ENCODE peak calls at places on chromosome 16, in seven cellular contexts. H, G, I, K, Q, W and E are unnamed samples. For H3K4me1, the result is how much of the 10 kb centered on the place peaks cover.

GRCh38 chr16:48525201-48526057 is 84.6 kb downstream of the N4BP1 start:
- DNase-seq in H (no peak), G (no peak), I (no peak), K (no peak), Q (peak), W (no peak), E (no peak)

GRCh38 chr16:74942977-74943918 is 41.7 kb downstream of the WDR59 start:
- DNase-seq in H (no peak), G (no peak), I (no peak), K (no peak), Q (no peak), W (no peak), E (no peak)

GRCh38 chr16:29808219-29808900 is 2.0 kb downstream of the MAZ start:
- DNase-seq in H (no peak), G (no peak), I (no peak), K (no peak), Q (no peak), W (no peak), E (peak)

GRCh38 chr16:55765161-55765560 is 67.7 kb downstream of the CES1 start:
- DNase-seq in H (no peak), G (no peak), I (no peak), K (no peak), Q (no peak), W (no peak), E (no peak)

GRCh38 chr16:20747030-20747816 is 5.6 kb upstream of the THUMPD1 start:
- DNase-seq in H (no peak), G (no peak), I (no peak), K (no peak), Q (no peak), W (no peak), E (no peak)

GRCh38 chr16:16890964-16891363 is 512.0 kb downstream of the NPIPA7 start:
- DNase-seq in H (no peak), G (no peak), I (no peak), K (no peak), Q (no peak), W (no peak), E (no peak)

GRCh38 chr16:84138824-84139627 is 6.0 kb downstream of the HSDL1 start:
- DNase-seq in H (no peak), G (no peak), I (no peak), K (no peak), Q (no peak), W (peak), E (no peak)

GRCh38 chr16:87464691-87465300 is 28.0 kb downstream of the ZCCHC14 start:
- DNase-seq in H (peak), G (no peak), I (peak), K (no peak), Q (peak), W (no peak), E (peak)

GRCh38 chr16:84465154-84465553 is 39.3 kb downstream of the MEAK7 start:
- DNase-seq in H (no peak), G (peak), I (no peak), K (no peak), Q (peak), W (no peak), E (no peak)

GRCh38 chr16:26816885-26817571 is 249.7 kb upstream of the C16orf82 start:
- DNase-seq in H (no peak), G (no peak), I (no peak), K (no peak), Q (no peak), W (no peak), E (no peak)

GRCh38 chr16:31253642-31254045 is 6.1 kb upstream of the ITGAM start:
- DNase-seq in H (no peak), G (no peak), I (no peak), K (no peak), Q (no peak), W (no peak), E (no peak)

GRCh38 chr16:19595043-19595767 is 39.7 kb downstream of the VPS35L start:
- DNase-seq in H (no peak), G (no peak), I (peak), K (no peak), Q (no peak), W (no peak), E (no peak)

GRCh38 chr16:54028013-54028412 is 258.6 kb downstream of the IRX3 start:
- DNase-seq in H (no peak), G (no peak), I (no peak), K (no peak), Q (no peak), W (no peak), E (no peak)

GRCh38 chr16:80029706-80030481 is 429.4 kb upstream of the MAF start:
- DNase-seq in H (no peak), G (no peak), I (no peak), K (no peak), Q (no peak), W (no peak), E (no peak)

GRCh38 chr16:89934611-89935553 is 11.7 kb downstream of the TUBB3 start:
- DNase-seq in H (no peak), G (no peak), I (no peak), K (no peak), Q (no peak), W (no peak), E (no peak)

GRCh38 chr16:79347176-79347715 is 253.3 kb downstream of the MAF start:
- DNase-seq in H (no peak), G (no peak), I (no peak), K (no peak), Q (no peak), W (no peak), E (no peak)

GRCh38 chr16:59212492-59213024 is 478.4 kb upstream of the GOT2 start:
- DNase-seq in H (no peak), G (no peak), I (no peak), K (no peak), Q (no peak), W (no peak), E (no peak)

GRCh38 chr16:12801511-12802042 is 2.1 kb downstream of the CPPED1 start:
- DNase-seq in H (no peak), G (no peak), I (no peak), K (no peak), Q (no peak), W (no peak), E (no peak)

GRCh38 chr16:56611281-56611833 is 3.0 kb downstream of the MT2A start:
- DNase-seq in H (peak), G (no peak), I (no peak), K (no peak), Q (peak), W (no peak), E (no peak)

GRCh38 chr16:52379551-52379950 is 167.4 kb downstream of the TOX3 start:
- DNase-seq in H (no peak), G (no peak), I (no peak), K (no peak), Q (no peak), W (no peak), E (no peak)

GRCh38 chr16:68072038-68072695 is 13.0 kb upstream of the NFATC3 start:
- DNase-seq in H (peak), G (no peak), I (no peak), K (no peak), Q (peak), W (peak), E (no peak)

GRCh38 chr16:68069511-68070248 is 15.5 kb upstream of the NFATC3 start:
- DNase-seq in H (peak), G (no peak), I (no peak), K (peak), Q (no peak), W (no peak), E (peak)

GRCh38 chr16:68070811-68071546 is 14.2 kb upstream of the NFATC3 start:
- DNase-seq in H (no peak), G (no peak), I (no peak), K (no peak), Q (no peak), W (no peak), E (no peak)

GRCh38 chr16:68070249-68070725 is 14.9 kb upstream of the NFATC3 start:
- DNase-seq in H (no peak), G (no peak), I (no peak), K (no peak), Q (no peak), W (no peak), E (no peak)

GRCh38 chr16:68071547-68071901 is 13.6 kb upstream of the NFATC3 start:
- DNase-seq in H (no peak), G (no peak), I (no peak), K (no peak), Q (no peak), W (no peak), E (no peak)
- H3K4me1 ChIP-seq in H (under half), G (under half), I (under half), K (half or more), Q (under half), W (under half), E (half or more)

GRCh38 chr16:3949946-3950342 is 69.4 kb upstream of the CREBBP start:
- DNase-seq in H (no peak), G (no peak), I (no peak), K (no peak), Q (no peak), W (no peak), E (no peak)

GRCh38 chr16:3952342-3953131 is 72.0 kb upstream of the CREBBP start:
- DNase-seq in H (peak), G (no peak), I (peak), K (no peak), Q (peak), W (no peak), E (no peak)

GRCh38 chr16:3950343-3951193 is 70.1 kb upstream of the CREBBP start:
- DNase-seq in H (peak), G (peak), I (peak), K (no peak), Q (peak), W (peak), E (no peak)

GRCh38 chr16:3953728-3954410 is 73.4 kb upstream of the CREBBP start:
- DNase-seq in H (no peak), G (no peak), I (no peak), K (no peak), Q (peak), W (no peak), E (no peak)

DNA sequence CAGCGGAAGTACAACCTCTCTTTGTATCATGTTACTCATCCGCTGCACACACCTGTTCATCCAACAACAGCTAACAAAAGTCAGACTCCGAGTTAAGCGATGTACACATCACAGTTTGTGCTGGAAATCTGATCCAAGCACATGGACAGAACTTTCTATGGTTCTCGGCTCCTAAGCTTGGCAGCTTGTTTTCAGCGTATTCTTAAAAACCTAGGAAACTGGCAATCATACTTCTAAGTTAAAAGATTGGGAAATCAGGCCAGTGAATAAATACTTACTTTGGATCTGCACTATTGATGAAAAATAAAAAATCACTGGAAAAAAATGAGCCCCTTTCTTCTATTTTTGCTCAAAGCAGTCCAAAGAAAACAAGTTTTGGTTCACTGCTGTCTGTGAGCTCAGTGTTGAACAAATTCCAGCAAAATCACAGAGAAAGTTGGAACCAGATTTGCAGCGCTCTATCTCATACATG is 71.4 kb upstream of the CREBBP start:
- DNase-seq in H (no peak), G (no peak), I (no peak), K (no peak), Q (no peak), W (no peak), E (no peak)
- H3K27ac ChIP-seq in H (no peak), G (peak), I (no peak), K (no peak), Q (peak), W (no peak), E (no peak)

GRCh38 chr16:50530277-50531236 is 17.6 kb upstream of the NKD1 start:
- DNase-seq in H (no peak), G (no peak), I (peak), K (no peak), Q (no peak), W (peak), E (no peak)

GRCh38 chr16:50531901-50532300 is 16.3 kb upstream of the NKD1 start:
- DNase-seq in H (no peak), G (no peak), I (peak), K (no peak), Q (no peak), W (no peak), E (no peak)

GRCh38 chr16:50532576-50532975 is 15.6 kb upstream of the NKD1 start:
- DNase-seq in H (no peak), G (no peak), I (peak), K (no peak), Q (no peak), W (no peak), E (no peak)

GRCh38 chr16:50533317-50533716 is 14.9 kb upstream of the NKD1 start:
- DNase-seq in H (no peak), G (no peak), I (peak), K (no peak), Q (no peak), W (no peak), E (no peak)

DNA sequence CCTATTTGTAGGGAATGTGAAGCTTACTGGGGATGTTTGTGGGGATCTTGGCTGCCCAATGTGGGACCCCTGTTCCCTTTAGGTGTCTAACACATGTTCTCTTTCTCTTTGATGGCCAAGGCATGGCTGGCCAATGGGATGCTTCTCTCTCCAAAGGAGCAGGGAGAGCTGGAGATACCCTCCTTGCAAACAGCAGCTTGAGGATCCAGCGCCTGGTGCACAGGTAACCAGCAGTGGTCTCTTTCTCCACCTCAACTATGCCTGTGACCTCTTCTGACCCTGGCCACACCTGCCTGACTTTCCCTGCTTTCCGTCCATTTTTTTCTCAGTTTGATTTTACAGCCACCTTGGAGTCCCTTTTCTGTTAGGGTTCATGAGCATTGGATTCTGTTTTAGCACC is 16.8 kb upstream of the NKD1 start:
- DNase-seq in H (no peak), G (no peak), I (peak), K (no peak), Q (no peak), W (no peak), E (no peak)
- H3K4me1 ChIP-seq in H (under half), G (under half), I (under half), K (under half), Q (under half), W (under half), E (under half)

GRCh38 chr16:4426722-4427372 is 1.2 kb downstream of the DNAJA3 start:
- DNase-seq in H (no peak), G (no peak), I (no peak), K (no peak), Q (no peak), W (no peak), E (no peak)
- H3K27ac ChIP-seq in H (no peak), G (no peak), I (no peak), K (peak), Q (no peak), W (no peak), E (peak)

DNA sequence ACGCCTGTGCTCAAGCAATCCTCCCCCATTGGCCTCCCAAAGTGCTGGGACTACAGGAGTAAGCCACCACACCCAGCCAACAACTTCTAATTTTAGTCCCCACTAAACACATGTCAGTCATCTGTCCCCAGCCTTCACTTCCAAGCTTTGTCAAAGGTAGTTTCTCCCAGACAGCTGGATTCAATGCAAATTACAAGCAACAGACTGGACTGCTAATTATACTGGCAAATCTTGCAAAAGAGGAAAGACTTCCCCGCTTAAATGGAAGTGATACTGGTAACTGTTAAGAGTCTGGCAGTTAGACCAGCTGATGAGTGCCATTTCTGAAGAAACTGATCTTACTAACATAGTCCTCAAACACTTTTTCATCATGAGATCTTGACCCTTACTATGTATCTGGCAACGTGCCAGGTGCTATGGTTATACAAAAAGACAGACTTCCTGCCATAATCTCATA is 8.2 kb upstream of the GGA2 start:
- DNase-seq in H (no peak), G (no peak), I (no peak), K (no peak), Q (no peak), W (no peak), E (no peak)
- H3K4me1 ChIP-seq in H (under half), G (under half), I (under half), K (under half), Q (under half), W (under half), E (under half)

GRCh38 chr16:85641305-85641704 is 28.2 kb downstream of the GSE1 start:
- DNase-seq in H (no peak), G (no peak), I (no peak), K (no peak), Q (no peak), W (no peak), E (no peak)

GRCh38 chr16:85639529-85640253 is 26.6 kb downstream of the GSE1 start:
- DNase-seq in H (peak), G (peak), I (no peak), K (no peak), Q (no peak), W (peak), E (no peak)

GRCh38 chr16:85640606-85641005 is 27.5 kb downstream of the GSE1 start:
- DNase-seq in H (no peak), G (no peak), I (no peak), K (no peak), Q (no peak), W (no peak), E (no peak)

GRCh38 chr16:85638695-85639409 is 25.7 kb downstream of the GSE1 start:
- DNase-seq in H (no peak), G (no peak), I (no peak), K (no peak), Q (no peak), W (no peak), E (no peak)

DNA sequence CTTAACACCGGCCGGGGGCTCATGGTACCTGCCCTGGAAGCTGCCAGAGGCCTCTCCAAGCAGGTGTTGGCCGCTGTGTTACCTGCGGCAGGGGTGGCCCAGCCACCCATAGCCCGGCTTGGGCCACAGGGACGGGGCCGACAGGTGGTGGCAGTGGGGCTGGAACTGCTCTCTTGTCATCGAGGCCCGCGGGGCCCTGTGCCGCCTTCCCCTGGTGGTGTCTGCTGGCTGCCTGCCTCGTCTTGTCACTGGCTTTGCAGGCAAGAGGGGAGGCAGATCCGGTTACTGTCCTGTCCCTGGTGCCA is 27.1 kb downstream of the GSE1 start:
- DNase-seq in H (no peak), G (no peak), I (no peak), K (no peak), Q (no peak), W (no peak), E (no peak)
- H3K27ac ChIP-seq in H (no peak), G (peak), I (no peak), K (no peak), Q (no peak), W (no peak), E (no peak)

DNA sequence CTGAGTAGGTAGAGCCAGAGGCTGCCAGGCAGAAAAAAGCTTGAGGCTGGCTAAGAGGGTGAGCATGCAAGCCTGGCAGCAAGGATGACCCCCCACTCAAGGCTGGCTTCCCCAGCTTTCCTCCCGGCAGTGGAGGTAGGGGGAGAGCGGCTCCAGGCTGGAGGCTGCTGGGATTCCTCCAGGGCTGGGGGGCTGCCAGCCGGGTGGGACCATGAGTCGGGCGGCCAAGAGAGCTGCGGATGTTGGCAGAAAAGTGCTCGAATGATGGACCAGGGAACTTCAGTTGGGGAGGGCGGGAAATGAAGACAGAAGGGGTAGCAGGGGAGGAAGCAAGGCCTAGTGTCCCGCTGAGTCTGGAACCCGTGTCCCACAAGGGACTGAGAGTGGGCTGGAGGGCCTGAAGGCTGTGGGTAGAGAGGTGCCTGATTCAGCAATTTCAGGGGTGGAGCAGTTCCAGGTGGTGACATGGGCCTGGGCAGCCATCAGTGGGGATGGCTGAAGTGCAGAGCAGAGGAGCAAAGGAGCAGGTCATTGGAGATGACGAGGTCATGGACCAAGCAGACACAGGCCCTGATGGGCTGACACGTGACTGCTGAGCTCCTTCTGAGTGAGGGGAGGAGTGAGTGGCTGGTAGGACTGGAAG is 20.3 kb downstream of the HSD11B2 start:
- DNase-seq in H (peak), G (no peak), I (no peak), K (no peak), Q (no peak), W (no peak), E (no peak)
- H3K4me1 ChIP-seq in H (half or more), G (under half), I (under half), K (under half), Q (under half), W (under half), E (under half)